ENCODE peak calls at places on chromosomes 16 and 17, in nine cellular contexts. One of them, this sample, is unnamed.
A peak's percentile ranks its signal among the peaks of the same experiment; 100 is the strongest.

GRCh38 chr16:56851671-56852400 is 13.2 kb upstream of the SLC12A3 start:
- DNase-seq in dorsolateral prefrontal cortex: peak; percentile 33
- DNase-seq in cardiac fibroblast: peak; percentile 53
- DNase-seq in GM12865: peak; percentile 33
- DNase-seq in CD8-positive, alpha-beta T cell: no peak
- DNase-seq in AG04450: no peak
- DNase-seq in heart right ventricle: no peak
- DNase-seq in ovary: no peak
- DNase-seq in fibroblast of villous mesenchyme: peak; percentile 49
- DNase-seq in this sample: peak; percentile 23

GRCh38 chr17:30550512-30551273 is 73.5 kb downstream of the GOSR1 start:
- DNase-seq in dorsolateral prefrontal cortex: no peak
- DNase-seq in cardiac fibroblast: peak; percentile 21
- DNase-seq in GM12865: peak; percentile 84
- DNase-seq in CD8-positive, alpha-beta T cell: no peak
- DNase-seq in AG04450: no peak
- DNase-seq in heart right ventricle: no peak
- DNase-seq in ovary: no peak
- DNase-seq in fibroblast of villous mesenchyme: peak; percentile 38
- DNase-seq in this sample: peak; percentile 39

GRCh38 chr17:50181155-50181554 is 15.3 kb downstream of the SGCA start:
- DNase-seq in dorsolateral prefrontal cortex: peak; percentile 68
- DNase-seq in cardiac fibroblast: no peak
- DNase-seq in GM12865: no peak
- DNase-seq in CD8-positive, alpha-beta T cell: no peak
- DNase-seq in AG04450: no peak
- DNase-seq in heart right ventricle: no peak
- DNase-seq in ovary: no peak
- DNase-seq in fibroblast of villous mesenchyme: no peak
- DNase-seq in this sample: no peak

GRCh38 chr16:70775399-70775798 is 25.6 kb downstream of the VAC14 start:
- DNase-seq in dorsolateral prefrontal cortex: no peak
- DNase-seq in cardiac fibroblast: no peak
- DNase-seq in GM12865: no peak
- DNase-seq in CD8-positive, alpha-beta T cell: no peak
- DNase-seq in AG04450: no peak
- DNase-seq in heart right ventricle: no peak
- DNase-seq in ovary: no peak
- DNase-seq in fibroblast of villous mesenchyme: no peak
- DNase-seq in this sample: no peak

GRCh38 chr17:58332720-58333395 is 4.3 kb upstream of the TSPOAP1 start:
- DNase-seq in dorsolateral prefrontal cortex: no peak
- DNase-seq in cardiac fibroblast: no peak
- DNase-seq in GM12865: peak; percentile 85
- DNase-seq in CD8-positive, alpha-beta T cell: no peak
- DNase-seq in AG04450: no peak
- DNase-seq in heart right ventricle: no peak
- DNase-seq in ovary: peak; percentile 11
- DNase-seq in fibroblast of villous mesenchyme: no peak
- DNase-seq in this sample: no peak

GRCh38 chr17:83054518-83055125 is 24.8 kb upstream of the METRNL start:
- DNase-seq in dorsolateral prefrontal cortex: peak; percentile 25
- DNase-seq in cardiac fibroblast: no peak
- DNase-seq in GM12865: no peak
- DNase-seq in CD8-positive, alpha-beta T cell: peak; percentile 4
- DNase-seq in AG04450: no peak
- DNase-seq in heart right ventricle: no peak
- DNase-seq in ovary: peak; percentile 12
- DNase-seq in fibroblast of villous mesenchyme: no peak
- DNase-seq in this sample: no peak

GRCh38 chr17:62892870-62893338 is 73.1 kb upstream of the TANC2 start:
- DNase-seq in dorsolateral prefrontal cortex: no peak
- DNase-seq in cardiac fibroblast: peak; percentile 75
- DNase-seq in GM12865: peak; percentile 4
- DNase-seq in CD8-positive, alpha-beta T cell: peak; percentile 11
- DNase-seq in AG04450: peak; percentile 47
- DNase-seq in heart right ventricle: peak; percentile 38
- DNase-seq in ovary: no peak
- DNase-seq in fibroblast of villous mesenchyme: peak; percentile 88
- DNase-seq in this sample: peak; percentile 86

GRCh38 chr17:5747276-5747675 is 163.0 kb upstream of the NLRP1 start:
- DNase-seq in dorsolateral prefrontal cortex: no peak
- DNase-seq in cardiac fibroblast: no peak
- DNase-seq in GM12865: no peak
- DNase-seq in CD8-positive, alpha-beta T cell: no peak
- DNase-seq in AG04450: no peak
- DNase-seq in heart right ventricle: no peak
- DNase-seq in ovary: no peak
- DNase-seq in fibroblast of villous mesenchyme: no peak
- DNase-seq in this sample: no peak

GRCh38 chr17:1647802-1648581 is 1.7 kb downstream of the RILP start:
- DNase-seq in dorsolateral prefrontal cortex: peak; percentile 55
- DNase-seq in cardiac fibroblast: peak; percentile 42
- DNase-seq in GM12865: no peak
- DNase-seq in CD8-positive, alpha-beta T cell: no peak
- DNase-seq in AG04450: no peak
- DNase-seq in heart right ventricle: peak; percentile 53
- DNase-seq in ovary: no peak
- DNase-seq in fibroblast of villous mesenchyme: no peak
- DNase-seq in this sample: no peak

GRCh38 chr17:78528541-78528940 is 48.7 kb downstream of the DNAH17 start:
- DNase-seq in dorsolateral prefrontal cortex: no peak
- DNase-seq in cardiac fibroblast: no peak
- DNase-seq in GM12865: no peak
- DNase-seq in CD8-positive, alpha-beta T cell: no peak
- DNase-seq in AG04450: no peak
- DNase-seq in heart right ventricle: no peak
- DNase-seq in ovary: no peak
- DNase-seq in fibroblast of villous mesenchyme: no peak
- DNase-seq in this sample: no peak

GRCh38 chr16:87580855-87581261 is 21.4 kb upstream of the JPH3 start:
- DNase-seq in dorsolateral prefrontal cortex: no peak
- DNase-seq in cardiac fibroblast: peak; percentile 56
- DNase-seq in GM12865: no peak
- DNase-seq in CD8-positive, alpha-beta T cell: no peak
- DNase-seq in AG04450: no peak
- DNase-seq in heart right ventricle: no peak
- DNase-seq in ovary: peak; percentile 48
- DNase-seq in fibroblast of villous mesenchyme: peak; percentile 73
- DNase-seq in this sample: peak; percentile 30

GRCh38 chr17:8105957-8106398 is 12.3 kb downstream of the ALOXE3 start:
- DNase-seq in dorsolateral prefrontal cortex: no peak
- DNase-seq in cardiac fibroblast: peak; percentile 32
- DNase-seq in GM12865: peak; percentile 34
- DNase-seq in CD8-positive, alpha-beta T cell: no peak
- DNase-seq in AG04450: no peak
- DNase-seq in heart right ventricle: no peak
- DNase-seq in ovary: no peak
- DNase-seq in fibroblast of villous mesenchyme: peak; percentile 44
- DNase-seq in this sample: no peak

GRCh38 chr17:50973557-50974494 is 107.7 kb upstream of the TOB1 start:
- DNase-seq in dorsolateral prefrontal cortex: no peak
- DNase-seq in cardiac fibroblast: no peak
- DNase-seq in GM12865: no peak
- DNase-seq in CD8-positive, alpha-beta T cell: no peak
- DNase-seq in AG04450: no peak
- DNase-seq in heart right ventricle: no peak
- DNase-seq in ovary: no peak
- DNase-seq in fibroblast of villous mesenchyme: no peak
- DNase-seq in this sample: no peak

GRCh38 chr16:20674684-20675487 is 22.6 kb downstream of the ACSM1 start:
- DNase-seq in dorsolateral prefrontal cortex: no peak
- DNase-seq in cardiac fibroblast: peak; percentile 16
- DNase-seq in GM12865: peak; percentile 4
- DNase-seq in CD8-positive, alpha-beta T cell: no peak
- DNase-seq in AG04450: no peak
- DNase-seq in heart right ventricle: no peak
- DNase-seq in ovary: peak; percentile 48
- DNase-seq in fibroblast of villous mesenchyme: no peak
- DNase-seq in this sample: no peak

GRCh38 chr16:20675488-20676267 is 21.8 kb downstream of the ACSM1 start:
- DNase-seq in dorsolateral prefrontal cortex: no peak
- DNase-seq in cardiac fibroblast: peak; percentile 53
- DNase-seq in GM12865: peak; percentile 56
- DNase-seq in CD8-positive, alpha-beta T cell: no peak
- DNase-seq in AG04450: no peak
- DNase-seq in heart right ventricle: no peak
- DNase-seq in ovary: no peak
- DNase-seq in fibroblast of villous mesenchyme: no peak
- DNase-seq in this sample: no peak

GRCh38 chr16:20678242-20678641 is 19.2 kb downstream of the ACSM1 start:
- DNase-seq in dorsolateral prefrontal cortex: no peak
- DNase-seq in cardiac fibroblast: no peak
- DNase-seq in GM12865: no peak
- DNase-seq in CD8-positive, alpha-beta T cell: no peak
- DNase-seq in AG04450: no peak
- DNase-seq in heart right ventricle: no peak
- DNase-seq in ovary: no peak
- DNase-seq in fibroblast of villous mesenchyme: no peak
- DNase-seq in this sample: no peak

GRCh38 chr16:20676268-20676828 is 21.1 kb downstream of the ACSM1 start:
- DNase-seq in dorsolateral prefrontal cortex: no peak
- DNase-seq in cardiac fibroblast: peak; percentile 24
- DNase-seq in GM12865: no peak
- DNase-seq in CD8-positive, alpha-beta T cell: no peak
- DNase-seq in AG04450: no peak
- DNase-seq in heart right ventricle: no peak
- DNase-seq in ovary: no peak
- DNase-seq in fibroblast of villous mesenchyme: no peak
- DNase-seq in this sample: no peak

DNA sequence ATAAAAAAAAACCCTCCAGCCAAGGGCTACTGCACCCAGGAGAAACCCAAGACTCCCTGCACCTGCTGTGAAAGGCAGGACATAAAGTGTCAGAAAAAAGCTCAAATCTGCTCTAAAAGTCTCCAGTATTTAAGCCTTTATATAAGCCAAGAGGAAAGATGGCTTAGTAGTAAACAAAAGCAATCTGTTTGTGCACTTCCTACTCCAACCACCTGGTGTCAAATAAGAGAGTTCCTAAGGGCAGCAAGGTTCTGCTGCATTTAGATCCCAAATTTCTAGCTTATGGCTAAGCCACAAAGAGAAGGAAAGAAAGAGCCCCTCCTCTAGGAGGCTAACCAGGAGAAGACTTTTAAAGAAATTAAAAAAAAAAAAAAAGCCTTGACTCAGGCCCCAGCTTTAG is 20.6 kb downstream of the ACSM1 start:
- DNase-seq in dorsolateral prefrontal cortex: no peak
- DNase-seq in cardiac fibroblast: no peak
- DNase-seq in GM12865: no peak
- DNase-seq in CD8-positive, alpha-beta T cell: no peak
- DNase-seq in AG04450: no peak
- DNase-seq in heart right ventricle: no peak
- DNase-seq in ovary: no peak
- DNase-seq in fibroblast of villous mesenchyme: no peak
- DNase-seq in this sample: no peak
- TF ChIP-seq CTCF in dorsolateral prefrontal cortex: no peak
- TF ChIP-seq CTCF in cardiac fibroblast: no peak
- TF ChIP-seq CTCF in GM12865: peak; percentile 8
- TF ChIP-seq CTCF in CD8-positive, alpha-beta T cell: no peak
- TF ChIP-seq CTCF in AG04450: no peak
- TF ChIP-seq CTCF in heart right ventricle: no peak
- TF ChIP-seq CTCF in ovary: no peak
- TF ChIP-seq CTCF in fibroblast of villous mesenchyme: no peak
- TF ChIP-seq CTCF in this sample: no peak

GRCh38 chr17:43010667-43011308 is 4.2 kb downstream of the IFI35 start:
- DNase-seq in dorsolateral prefrontal cortex: no peak
- DNase-seq in cardiac fibroblast: no peak
- DNase-seq in GM12865: no peak
- DNase-seq in CD8-positive, alpha-beta T cell: no peak
- DNase-seq in AG04450: no peak
- DNase-seq in heart right ventricle: no peak
- DNase-seq in ovary: no peak
- DNase-seq in fibroblast of villous mesenchyme: no peak
- DNase-seq in this sample: no peak
- H3K4me3 ChIP-seq in dorsolateral prefrontal cortex: no peak overlapping the region
- H3K4me3 ChIP-seq in cardiac fibroblast: no peak overlapping the region
- H3K4me3 ChIP-seq in GM12865: no peak overlapping the region
- H3K4me3 ChIP-seq in CD8-positive, alpha-beta T cell: no peak overlapping the region
- H3K4me3 ChIP-seq in AG04450: no peak overlapping the region
- H3K4me3 ChIP-seq in heart right ventricle: no peak overlapping the region
- H3K4me3 ChIP-seq in ovary: no peak overlapping the region
- H3K4me3 ChIP-seq in fibroblast of villous mesenchyme: no peak overlapping the region
- H3K4me3 ChIP-seq in this sample: no peak overlapping the region

DNA sequence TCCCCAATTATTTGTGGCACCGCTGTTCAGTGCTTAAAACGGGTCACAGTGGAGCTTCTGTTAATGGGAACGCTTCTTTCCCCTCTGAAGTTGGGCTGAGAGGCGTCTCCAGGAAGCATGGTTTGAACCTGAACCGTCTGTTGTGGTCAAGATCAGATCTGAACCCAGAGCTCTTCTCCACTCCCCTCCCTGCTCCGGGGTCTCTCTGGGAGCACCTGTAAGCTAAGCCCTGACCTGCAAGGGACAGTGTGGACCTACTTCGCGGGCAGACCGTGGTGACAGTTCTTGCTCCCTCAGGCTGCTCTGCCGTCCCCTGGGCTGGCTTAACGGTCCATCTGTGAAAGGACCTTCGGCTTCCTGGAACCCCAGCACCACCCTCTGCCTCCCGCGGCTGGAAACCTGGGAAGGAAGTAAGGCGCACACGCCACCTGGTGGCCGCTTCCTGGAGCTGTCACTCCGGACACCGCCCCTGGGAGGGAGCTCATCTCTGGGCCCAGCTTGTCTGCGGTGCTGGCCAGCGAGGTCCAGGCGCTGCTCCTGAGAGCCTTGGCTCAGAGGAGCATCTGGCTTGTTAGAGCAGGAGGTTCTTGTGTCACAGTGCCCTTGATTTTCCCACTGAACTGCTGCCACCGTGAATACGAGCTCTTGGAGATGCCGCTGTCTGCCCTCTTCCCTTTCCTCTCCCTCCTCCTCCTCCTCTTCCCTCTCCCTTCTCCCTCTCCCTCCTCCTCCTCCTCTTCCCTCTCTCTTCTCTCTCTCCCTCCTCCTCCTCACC is 518.5 kb upstream of the EEF2KMT start:
- DNase-seq in dorsolateral prefrontal cortex: peak; percentile 79
- DNase-seq in cardiac fibroblast: no peak
- DNase-seq in GM12865: peak; percentile 60
- DNase-seq in CD8-positive, alpha-beta T cell: no peak
- DNase-seq in AG04450: no peak
- DNase-seq in heart right ventricle: peak; percentile 9
- DNase-seq in ovary: no peak
- DNase-seq in fibroblast of villous mesenchyme: no peak
- DNase-seq in this sample: peak; percentile 16
- TF ChIP-seq CTCF in dorsolateral prefrontal cortex: peak; percentile 78
- TF ChIP-seq CTCF in cardiac fibroblast: peak; percentile 36
- TF ChIP-seq CTCF in GM12865: peak; percentile 86
- TF ChIP-seq CTCF in CD8-positive, alpha-beta T cell: peak; percentile 23
- TF ChIP-seq CTCF in AG04450: no peak
- TF ChIP-seq CTCF in heart right ventricle: peak; percentile 61
- TF ChIP-seq CTCF in ovary: no peak
- TF ChIP-seq CTCF in fibroblast of villous mesenchyme: no peak
- TF ChIP-seq CTCF in this sample: peak; percentile 51

DNA sequence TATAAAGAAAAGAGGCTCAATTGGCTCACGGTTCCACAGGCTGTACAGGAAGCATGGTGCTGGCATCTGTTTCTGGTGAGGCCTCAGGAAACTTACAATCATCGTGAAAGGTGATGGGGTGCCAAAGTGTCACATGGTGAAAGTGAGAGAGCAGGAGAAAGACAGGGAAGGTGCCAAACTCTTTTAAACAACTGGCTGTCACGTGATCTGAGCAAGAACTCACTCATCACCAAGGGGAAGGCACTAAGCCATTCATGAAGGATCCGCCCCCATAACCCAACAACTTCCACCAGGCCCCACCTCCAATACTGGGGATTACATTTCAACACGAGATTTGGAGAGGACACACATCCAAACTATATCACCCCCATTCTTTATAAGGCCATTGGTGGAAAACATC is 28.4 kb upstream of the HS3ST2 start:
- DNase-seq in dorsolateral prefrontal cortex: no peak
- DNase-seq in cardiac fibroblast: no peak
- DNase-seq in GM12865: no peak
- DNase-seq in CD8-positive, alpha-beta T cell: no peak
- DNase-seq in AG04450: no peak
- DNase-seq in heart right ventricle: no peak
- DNase-seq in ovary: no peak
- DNase-seq in fibroblast of villous mesenchyme: no peak
- DNase-seq in this sample: no peak
- H3K4me3 ChIP-seq in dorsolateral prefrontal cortex: no peak overlapping the region
- H3K4me3 ChIP-seq in cardiac fibroblast: no peak overlapping the region
- H3K4me3 ChIP-seq in GM12865: no peak overlapping the region
- H3K4me3 ChIP-seq in CD8-positive, alpha-beta T cell: no peak overlapping the region
- H3K4me3 ChIP-seq in AG04450: no peak overlapping the region
- H3K4me3 ChIP-seq in heart right ventricle: no peak overlapping the region
- H3K4me3 ChIP-seq in ovary: no peak overlapping the region
- H3K4me3 ChIP-seq in fibroblast of villous mesenchyme: no peak overlapping the region
- H3K4me3 ChIP-seq in this sample: no peak overlapping the region

This sample was measured in foreskin fibroblast.